ENCODE peak calls at places on chromosomes 4 and X, in eight cellular contexts. H is NCI-H446; R is foreskin fibroblast; C is H4; Y is PC-3; D is IMR-90; U is NCI-H2029 treated with DMSO at 0.1 percent for 48 hours; L is stimulated activated naive CD8-positive, alpha-beta T cell treated with anti-CD3 and anti-CD28 coated beads, Interleukin-15, Interleukin-2, amounts not matched to agents 100 U/mL and 50 U/mL, for 24 hours. B is an unnamed sample.

GRCh38 chr4:174749091-174749490 is 80.0 kb downstream of the GLRA3 start:
- DNase-seq in C (peak; percentile 89), H (no peak), L (no peak), U (no peak), R (no peak), Y (no peak), D (no peak), B (no peak)

GRCh38 chr4:10640535-10641159 is 43.9 kb downstream of the CLNK start:
- DNase-seq in L (no peak), C (no peak), Y (no peak), U (peak; percentile 73), R (no peak), H (no peak), D (no peak), B (no peak)

GRCh38 chr4:177339794-177340374 is 30.2 kb downstream of the NEIL3 start:
- DNase-seq in Y (peak; percentile 31), H (peak; percentile 7), R (peak; percentile 69), C (peak; percentile 33), L (no peak), U (no peak), D (peak; percentile 51), B (peak; percentile 41)

GRCh38 chr4:145101091-145101490 is 3.0 kb downstream of the ABCE1 start:
- DNase-seq in H (peak; percentile 10), R (no peak), Y (no peak), C (no peak), L (no peak), D (no peak), U (no peak), B (no peak)

GRCh38 chrX:9436812-9437211 is 28.0 kb upstream of the TBL1X start:
- DNase-seq in C (no peak), R (no peak), H (no peak), L (no peak), U (no peak), D (no peak), Y (no peak), B (no peak)

GRCh38 chrX:150768580-150769190 is 75.5 kb downstream of the MTMR1 start:
- DNase-seq in C (no peak), L (no peak), U (no peak), Y (no peak), R (no peak), D (no peak), H (no peak), B (no peak)

GRCh38 chr4:140609548-140610425 is 41.0 kb upstream of the UCP1 start:
- DNase-seq in U (peak; percentile 66), H (peak; percentile 80), D (peak; percentile 55), Y (peak; percentile 71), R (peak; percentile 66), L (no peak), C (peak; percentile 25), B (peak; percentile 76)

GRCh38 chrX:79082886-79083285 is 61.6 kb upstream of the GPR174 start:
- DNase-seq in H (no peak), C (no peak), L (no peak), Y (no peak), D (no peak), U (no peak), R (no peak), B (no peak)

GRCh38 chrX:132257116-132257515 is 37.9 kb upstream of the RAP2C start:
- DNase-seq in H (no peak), Y (no peak), D (peak; percentile 58), U (no peak), C (no peak), L (no peak), R (peak; percentile 35), B (no peak)

GRCh38 chr4:48133668-48134444 is at the start of gene TXK:
- DNase-seq in L (no peak), R (peak; percentile 40), Y (no peak), D (peak; percentile 13), H (peak; percentile 33), U (no peak), C (peak; percentile 26), B (peak; percentile 52)

GRCh38 chr4:3436798-3437581 is 4.8 kb upstream of the HGFAC start:
- DNase-seq in L (no peak), D (peak; percentile 35), H (peak; percentile 32), Y (peak; percentile 75), R (peak; percentile 83), U (no peak), C (peak; percentile 83), B (no peak)

GRCh38 chr4:150150545-150151156 is 72.4 kb downstream of the DCLK2 start:
- DNase-seq in U (no peak), C (no peak), R (no peak), Y (no peak), H (peak; percentile 40), D (no peak), L (no peak), B (no peak)

GRCh38 chr4:10160280-10160856 is 43.8 kb upstream of the WDR1 start:
- DNase-seq in R (peak; percentile 30), U (no peak), H (no peak), D (peak; percentile 24), C (peak; percentile 31), L (no peak), Y (peak; percentile 5), B (no peak)

GRCh38 chr4:6855692-6856297 is 53.8 kb upstream of the TBC1D14 start:
- DNase-seq in L (no peak), Y (peak; percentile 68), D (peak; percentile 93), U (peak; percentile 57), C (peak; percentile 95), H (no peak), R (peak; percentile 75), B (peak; percentile 24)

B was measured in A673.